ENCODE peak calls at places on chromosomes 5 and 9, in seven cellular contexts. E, Q, F, S, T, G and I are unnamed samples.

GRCh38 chr5:112757468-112758208 is 20.0 kb downstream of the APC start:
- DNase-seq in E (peak), Q (no peak), F (peak), S (no peak), T (no peak), G (peak), I (no peak)

GRCh38 chr5:65262590-65263189 is 219.0 kb downstream of the ADAMTS6 start:
- DNase-seq in E (peak), Q (no peak), F (peak), S (no peak), T (no peak), G (no peak), I (peak)

GRCh38 chr5:158609729-158610128 is 490.0 kb downstream of the EBF1 start:
- DNase-seq in E (no peak), Q (no peak), F (no peak), S (no peak), T (no peak), G (no peak), I (no peak)

GRCh38 chr9:100774962-100775361 is 197.1 kb downstream of the CAVIN4 start:
- DNase-seq in E (no peak), Q (no peak), F (no peak), S (no peak), T (no peak), G (no peak), I (no peak)

GRCh38 chr5:35877655-35878054 is 21.0 kb downstream of the IL7R start:
- DNase-seq in E (no peak), Q (no peak), F (no peak), S (no peak), T (no peak), G (no peak), I (no peak)

GRCh38 chr5:38078161-38078560 is 180.2 kb upstream of the EGFLAM start:
- DNase-seq in E (no peak), Q (no peak), F (peak), S (no peak), T (no peak), G (peak), I (no peak)

GRCh38 chr5:75510417-75510835 is 1.0 kb downstream of the CERT1 start:
- DNase-seq in E (no peak), Q (no peak), F (peak), S (peak), T (no peak), G (peak), I (no peak)

GRCh38 chr5:10151656-10152055 is 98.0 kb downstream of the ATPSCKMT start:
- DNase-seq in E (no peak), Q (no peak), F (peak), S (no peak), T (no peak), G (peak), I (no peak)

GRCh38 chr9:125784286-125785049 is 37.3 kb downstream of the PBX3 start:
- DNase-seq in E (no peak), Q (no peak), F (peak), S (no peak), T (no peak), G (no peak), I (no peak)

GRCh38 chr9:105679406-105680022 is 14.8 kb upstream of the TMEM38B start:
- DNase-seq in E (no peak), Q (no peak), F (no peak), S (no peak), T (no peak), G (no peak), I (no peak)

GRCh38 chr5:31412324-31412723 is 119.6 kb downstream of the DROSHA start:
- DNase-seq in E (no peak), Q (no peak), F (no peak), S (no peak), T (no peak), G (no peak), I (no peak)

GRCh38 chr9:134059661-134060395 is 8.0 kb downstream of the BRD3 start:
- DNase-seq in E (peak), Q (no peak), F (no peak), S (peak), T (no peak), G (no peak), I (no peak)

GRCh38 chr5:141843156-141843927 is 34.9 kb downstream of the PCDH1 start:
- DNase-seq in E (no peak), Q (no peak), F (peak), S (no peak), T (no peak), G (no peak), I (no peak)

GRCh38 chr5:10635257-10635860 is 71.5 kb downstream of the ANKRD33B start:
- DNase-seq in E (no peak), Q (no peak), F (peak), S (no peak), T (no peak), G (peak), I (no peak)

GRCh38 chr9:32398207-32398606 is 13.8 kb downstream of the ACO1 start:
- DNase-seq in E (no peak), Q (no peak), F (peak), S (no peak), T (no peak), G (no peak), I (no peak)

GRCh38 chr5:38576442-38576841 is 20.0 kb upstream of the LIFR start:
- DNase-seq in E (no peak), Q (no peak), F (no peak), S (no peak), T (no peak), G (peak), I (no peak)

GRCh38 chr9:89994988-89995613 is 390.3 kb downstream of the GADD45G start:
- DNase-seq in E (peak), Q (no peak), F (no peak), S (no peak), T (no peak), G (no peak), I (no peak)

GRCh38 chr5:73104326-73104725 is 16.0 kb upstream of the TMEM171 start:
- DNase-seq in E (no peak), Q (no peak), F (no peak), S (no peak), T (no peak), G (no peak), I (no peak)

GRCh38 chr5:141654298-141654697 is 3.1 kb upstream of the FCHSD1 start:
- DNase-seq in E (no peak), Q (no peak), F (peak), S (no peak), T (no peak), G (peak), I (no peak)

GRCh38 chr5:179762781-179763176 is 30.2 kb downstream of the MAML1 start:
- DNase-seq in E (no peak), Q (no peak), F (peak), S (no peak), T (no peak), G (no peak), I (no peak)

GRCh38 chr9:79193001-79193400 is 378.8 kb upstream of the TLE4 start:
- DNase-seq in E (no peak), Q (no peak), F (peak), S (no peak), T (no peak), G (no peak), I (no peak)

DNA sequence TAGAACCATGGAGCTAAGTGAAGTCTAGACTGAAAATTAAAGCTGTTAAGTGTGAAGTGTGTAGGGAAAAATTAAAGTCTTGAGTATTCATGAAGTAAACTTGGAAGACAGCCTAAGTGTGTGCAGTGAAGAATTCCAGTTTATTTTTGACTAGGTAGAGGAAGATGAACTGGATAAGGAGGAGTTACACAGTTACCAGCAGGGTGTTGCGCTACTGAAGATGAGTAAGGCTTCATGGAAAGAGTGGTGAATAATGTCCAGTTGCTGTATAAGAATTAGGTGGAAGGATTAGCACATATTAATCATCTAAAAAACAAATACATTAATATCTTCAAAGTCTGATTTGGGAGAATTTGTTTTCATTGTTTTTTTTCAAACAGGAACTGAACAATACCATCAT is 5.8 kb upstream of the CHD1 start:
- DNase-seq in E (no peak), Q (no peak), F (peak), S (no peak), T (no peak), G (peak), I (no peak)
- H3K27ac ChIP-seq in E (peak), Q (no peak), F (no peak), S (no peak), T (no peak), G (no peak), I (no peak)

GRCh38 chr9:109440117-109440515 is 58.0 kb downstream of the PTPN3 start:
- DNase-seq in E (no peak), Q (no peak), F (no peak), S (no peak), T (no peak), G (no peak), I (no peak)
- H3K27ac ChIP-seq in E (no peak), Q (no peak), F (no peak), S (no peak), T (no peak), G (no peak), I (no peak)

GRCh38 chr5:1067141-1068121 is 44.4 kb downstream of the SLC12A7 start:
- DNase-seq in E (no peak), Q (no peak), F (no peak), S (no peak), T (no peak), G (no peak), I (no peak)

GRCh38 chr5:1065143-1065750 is 46.6 kb downstream of the SLC12A7 start:
- DNase-seq in E (no peak), Q (no peak), F (no peak), S (no peak), T (no peak), G (no peak), I (peak)

GRCh38 chr5:1066676-1067075 is 45.2 kb downstream of the SLC12A7 start:
- DNase-seq in E (no peak), Q (no peak), F (no peak), S (no peak), T (no peak), G (no peak), I (no peak)

GRCh38 chr5:1064383-1065142 is 47.3 kb downstream of the SLC12A7 start:
- DNase-seq in E (no peak), Q (no peak), F (no peak), S (no peak), T (no peak), G (no peak), I (peak)

DNA sequence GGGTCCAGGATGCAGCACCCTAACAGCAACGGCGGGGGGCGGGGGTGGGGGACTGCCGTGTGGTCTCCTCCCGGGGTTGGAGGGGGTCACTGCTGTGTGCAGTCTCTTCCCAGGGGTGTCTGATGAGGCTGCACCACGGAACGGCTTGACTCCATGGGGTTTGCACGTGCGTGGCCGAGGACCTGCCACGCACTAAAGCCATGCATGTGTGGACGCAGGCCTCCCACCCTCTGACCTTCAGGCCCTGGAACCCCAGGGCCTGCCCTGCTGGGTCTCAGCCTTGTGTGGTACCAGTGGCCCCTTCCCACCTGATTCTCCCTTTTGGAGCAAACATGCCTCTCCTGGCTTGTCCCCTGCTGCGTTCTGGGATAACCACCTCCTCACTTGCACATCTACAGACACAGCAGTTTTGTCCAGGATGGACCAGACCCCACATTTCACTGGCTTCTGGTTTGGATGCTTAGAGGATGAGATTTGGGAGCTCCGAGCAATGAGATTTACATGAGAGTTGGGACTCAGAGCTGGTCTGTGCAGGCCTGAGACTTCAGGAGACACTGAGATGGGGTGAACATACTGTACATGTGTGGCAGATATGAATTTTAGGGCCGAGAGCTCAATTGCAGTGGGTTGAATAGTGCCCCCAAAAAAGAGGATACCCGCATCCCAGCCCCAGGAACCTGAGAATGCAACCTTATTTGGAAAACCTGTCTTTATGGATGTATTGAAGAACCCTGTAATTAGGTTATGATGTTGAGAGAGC is 45.8 kb downstream of the SLC12A7 start:
- DNase-seq in E (no peak), Q (no peak), F (no peak), S (no peak), T (no peak), G (no peak), I (no peak)
- H3K27ac ChIP-seq in E (no peak), Q (no peak), F (no peak), S (no peak), T (no peak), G (no peak), I (no peak)

DNA sequence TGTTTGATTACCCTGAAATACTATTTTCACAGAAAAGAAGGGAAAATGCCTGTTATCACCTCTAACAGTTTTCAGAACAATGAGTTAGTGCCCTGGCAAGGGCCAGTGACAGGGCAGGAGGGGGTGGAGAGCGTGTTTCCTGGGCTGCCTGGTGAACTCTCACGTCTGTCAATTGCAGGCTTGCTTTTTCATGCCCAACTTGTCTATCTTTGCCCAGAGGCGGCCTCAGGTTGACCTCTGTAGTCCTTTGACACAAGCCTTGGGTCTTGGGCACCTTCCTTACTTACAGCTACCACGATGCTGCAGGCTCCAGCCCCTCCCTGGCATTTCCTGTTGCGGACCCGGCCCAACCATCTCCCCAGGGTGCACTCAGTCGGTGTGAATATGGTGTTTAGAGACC is 2.2 kb upstream of the CEL start:
- DNase-seq in E (no peak), Q (no peak), F (no peak), S (no peak), T (no peak), G (no peak), I (no peak)
- H3K27ac ChIP-seq in E (no peak), Q (no peak), F (no peak), S (no peak), T (no peak), G (no peak), I (peak)

DNA sequence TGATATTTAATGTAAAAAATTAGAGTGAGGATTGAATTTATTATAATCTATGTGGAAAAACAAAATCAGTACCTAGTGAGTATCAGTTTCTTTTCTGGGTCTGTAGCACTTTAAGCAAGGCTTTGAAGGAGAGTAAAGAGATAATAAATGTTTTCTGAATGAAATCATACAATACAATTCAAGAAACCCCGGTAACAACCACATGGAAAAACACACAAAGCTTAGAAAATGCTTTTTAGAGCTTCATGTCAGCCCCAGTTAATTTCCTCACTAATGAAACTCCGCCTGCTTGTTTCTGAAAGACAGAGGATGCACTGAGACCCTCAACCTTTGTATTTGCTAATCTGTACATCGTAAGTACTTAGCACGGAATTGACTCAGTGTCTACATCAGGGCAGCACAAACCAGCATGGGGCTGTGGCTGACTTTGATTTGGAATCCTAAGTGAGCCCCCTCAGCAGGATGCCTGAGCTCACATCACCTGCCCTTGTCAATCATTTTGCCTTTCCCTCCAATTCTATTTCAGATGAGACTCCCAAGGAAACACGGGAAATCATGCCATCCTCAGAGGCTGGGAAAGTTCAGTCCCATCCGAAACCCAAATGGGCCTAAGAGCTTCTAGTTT is 499.1 kb upstream of the MPDZ start:
- DNase-seq in E (no peak), Q (no peak), F (peak), S (no peak), T (no peak), G (no peak), I (no peak)
- H3K27ac ChIP-seq in E (no peak), Q (no peak), F (no peak), S (no peak), T (no peak), G (no peak), I (no peak)

GRCh38 chr5:178422400-178422775 is 167.8 kb downstream of the COL23A1 start:
- DNase-seq in E (no peak), Q (no peak), F (no peak), S (no peak), T (no peak), G (no peak), I (no peak)

GRCh38 chr5:178419651-178420050 is 170.5 kb downstream of the COL23A1 start:
- DNase-seq in E (no peak), Q (no peak), F (no peak), S (no peak), T (no peak), G (no peak), I (no peak)

GRCh38 chr5:178421699-178422399 is 168.3 kb downstream of the COL23A1 start:
- DNase-seq in E (no peak), Q (no peak), F (no peak), S (no peak), T (no peak), G (no peak), I (no peak)

GRCh38 chr5:178420424-178420823 is 169.8 kb downstream of the COL23A1 start:
- DNase-seq in E (no peak), Q (no peak), F (no peak), S (no peak), T (no peak), G (no peak), I (no peak)

GRCh38 chr5:178421128-178421527 is 169.1 kb downstream of the COL23A1 start:
- DNase-seq in E (no peak), Q (no peak), F (no peak), S (no peak), T (no peak), G (no peak), I (no peak)
- H3K27ac ChIP-seq in E (no peak), Q (no peak), F (no peak), S (no peak), T (no peak), G (no peak), I (no peak)

DNA sequence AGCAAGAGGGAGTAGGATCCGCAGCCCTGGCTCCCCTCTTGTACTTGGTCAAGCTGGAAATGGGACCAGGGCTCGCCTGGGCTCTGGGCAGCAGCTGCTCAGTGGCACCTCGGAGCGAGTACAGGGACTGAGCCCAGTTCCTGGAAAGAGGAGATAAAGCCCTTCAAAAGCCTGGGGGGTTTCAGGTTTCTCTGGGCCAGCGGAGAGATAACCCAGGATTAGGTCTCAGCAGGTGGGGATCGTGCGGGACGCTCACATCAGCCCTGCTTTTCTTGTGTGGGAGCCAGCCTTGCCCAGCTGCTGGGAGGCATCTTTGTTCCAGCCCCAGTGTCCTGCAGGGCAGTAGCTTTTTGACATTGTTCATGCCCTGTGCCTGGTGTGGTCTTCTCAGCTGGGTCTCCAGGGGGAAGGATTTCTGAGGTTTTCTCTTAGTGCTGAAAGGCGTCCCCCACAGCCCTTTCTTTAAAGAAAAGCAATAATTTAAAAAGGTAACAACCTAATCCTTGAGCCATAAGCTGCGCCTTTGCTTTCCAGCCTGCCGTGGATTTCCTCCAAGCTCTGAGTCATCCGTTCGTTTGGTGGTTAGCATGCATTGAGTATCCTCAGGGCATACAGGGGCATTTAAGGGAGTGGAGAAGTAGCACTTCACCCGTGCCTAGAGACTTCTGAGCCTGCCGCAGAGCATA is 657 bp upstream of the TNC start:
- DNase-seq in E (peak), Q (no peak), F (peak), S (peak), T (peak), G (peak), I (peak)
- H3K27ac ChIP-seq in E (peak), Q (no peak), F (peak), S (peak), T (no peak), G (peak), I (peak)

GRCh38 chr5:54519083-54519541 is 1.6 kb downstream of the SNX18 start:
- DNase-seq in E (no peak), Q (no peak), F (no peak), S (no peak), T (no peak), G (no peak), I (no peak)
- H3K27ac ChIP-seq in E (peak), Q (peak), F (peak), S (peak), T (no peak), G (no peak), I (peak)

GRCh38 chr5:148653840-148654781 is at the start of gene HTR4:
- DNase-seq in E (no peak), Q (no peak), F (no peak), S (peak), T (no peak), G (no peak), I (peak)
- H3K27ac ChIP-seq in E (no peak), Q (peak), F (no peak), S (peak), T (no peak), G (no peak), I (no peak)